ENCODE peak calls at places on chromosomes 12 and 14, in four cellular contexts. F is GM12878, V is H1, X is NT2/D1. Z is an unnamed sample.

GRCh38 chr12:84910549-84911241 is 1.9 kb downstream of the SLC6A15 start:
- DNase-seq in F (no peak), V (no peak), X (peak; percentile 2), Z (peak; percentile 16)

GRCh38 chr12:20620311-20620710 is 74.8 kb upstream of the SLCO1C1 start:
- DNase-seq in V (no peak), X (no peak), F (no peak), Z (no peak)

GRCh38 chr14:64501326-64502171 is 2.1 kb downstream of the ZBTB25 start:
- DNase-seq in V (no peak), F (no peak), X (no peak), Z (peak; percentile 64)

GRCh38 chr14:60646202-60646886 is 2.9 kb downstream of the SIX1 start:
- DNase-seq in X (no peak), F (no peak), V (peak; percentile 69), Z (no peak)

GRCh38 chr14:88535149-88535548 is 19.7 kb downstream of the PTPN21 start:
- DNase-seq in X (no peak), V (no peak), F (no peak), Z (peak; percentile 25)

GRCh38 chr14:53390008-53390407 is 236.9 kb upstream of the DDHD1 start:
- DNase-seq in F (no peak), V (no peak), X (no peak), Z (no peak)

GRCh38 chr14:51869426-51870113 is 9.2 kb downstream of the GNG2 start:
- DNase-seq in F (no peak), V (no peak), X (no peak), Z (no peak)

GRCh38 chr12:84929486-84929885 is 16.9 kb upstream of the SLC6A15 start:
- DNase-seq in X (no peak), V (no peak), F (no peak), Z (no peak)

GRCh38 chr14:59511916-59512530 is 27.7 kb downstream of the JKAMP start:
- DNase-seq in V (peak; percentile 74), F (no peak), X (peak; percentile 23), Z (peak; percentile 68)

GRCh38 chr12:26297386-26298070 is 102.2 kb downstream of the SSPN start:
- DNase-seq in V (no peak), F (no peak), X (no peak), Z (no peak)

GRCh38 chr14:36518586-36519430 is 1.2 kb downstream of the NKX2-1 start:
- DNase-seq in V (no peak), F (no peak), X (no peak), Z (no peak)

GRCh38 chr14:22382395-22382794 is 206.6 kb downstream of the DAD1 start:
- DNase-seq in F (no peak), X (no peak), V (no peak), Z (no peak)

GRCh38 chr14:21275261-21275858 is 4.5 kb upstream of the RPGRIP1 start:
- DNase-seq in X (no peak), V (no peak), F (no peak), Z (no peak)
- TF ChIP-seq SUZ12 in X (no peak), V (no peak), F (no peak), Z (no peak)

DNA sequence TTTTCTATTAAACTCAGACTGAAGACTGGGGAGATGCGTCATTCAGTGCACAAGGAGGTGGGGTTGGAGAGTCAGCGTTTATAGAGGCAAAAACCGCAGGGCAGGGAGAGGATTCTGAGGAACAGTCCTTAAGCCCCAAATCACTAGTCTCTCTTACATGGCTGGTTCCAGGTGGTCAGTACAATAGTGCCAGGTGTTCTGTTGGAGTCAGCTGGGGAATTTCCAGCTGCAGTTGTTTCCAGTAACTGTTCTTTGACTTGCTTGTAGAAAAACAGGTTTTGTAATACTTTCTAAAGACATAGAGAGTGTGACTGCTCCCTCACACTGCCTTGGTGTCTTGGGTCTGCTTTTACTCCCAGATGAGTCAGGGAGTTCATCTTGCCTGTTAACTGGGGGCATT is 192.2 kb downstream of the TMTC3 start:
- DNase-seq in X (no peak), F (peak; percentile 15), V (no peak), Z (no peak)
- TF ChIP-seq SUZ12 in X (no peak), F (no peak), V (no peak), Z (no peak)

GRCh38 chr14:68474741-68475140 is 318.1 kb downstream of the ZFP36L1 start:
- DNase-seq in V (peak; percentile 7), X (no peak), F (no peak), Z (no peak)

GRCh38 chr14:68475802-68476201 is 317.1 kb downstream of the ZFP36L1 start:
- DNase-seq in F (no peak), X (no peak), V (no peak), Z (no peak)

GRCh38 chr14:68476212-68476964 is 316.5 kb downstream of the ZFP36L1 start:
- DNase-seq in X (no peak), F (peak; percentile 93), V (peak; percentile 30), Z (no peak)

GRCh38 chr14:68479247-68479646 is 313.6 kb downstream of the ZFP36L1 start:
- DNase-seq in V (no peak), X (no peak), F (no peak), Z (no peak)

DNA sequence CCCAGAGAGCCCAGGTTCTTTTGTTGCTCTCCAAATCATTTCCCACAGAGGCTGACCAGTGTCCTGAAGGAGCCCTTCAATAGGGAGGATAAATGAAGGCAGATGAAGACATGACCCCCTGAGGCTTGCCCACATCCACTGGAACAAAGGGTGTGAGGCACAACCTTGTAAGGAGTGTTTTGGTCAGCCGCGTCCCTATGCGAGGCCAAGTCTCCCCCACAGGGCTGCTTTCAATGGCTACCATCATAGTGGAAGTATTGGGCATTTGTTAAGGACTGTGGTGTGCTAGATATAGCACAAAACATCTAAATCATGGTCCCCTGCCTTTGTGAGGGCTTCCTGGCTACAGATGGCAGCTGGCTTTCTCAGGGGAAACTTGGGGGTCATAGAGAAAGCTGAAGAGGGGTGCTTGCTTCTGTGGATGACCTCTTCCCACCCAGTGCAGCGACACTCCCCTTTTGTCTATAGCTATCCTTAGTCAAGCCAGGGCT is 315.9 kb downstream of the ZFP36L1 start:
- DNase-seq in V (peak; percentile 34), X (no peak), F (no peak), Z (no peak)
- TF ChIP-seq SUZ12 in V (no peak), X (no peak), F (no peak), Z (no peak)

GRCh38 chr12:68727776-68728175 is 18.2 kb upstream of the SLC35E3 start:
- DNase-seq in F (no peak), V (no peak), X (no peak), Z (no peak)
- TF ChIP-seq SUZ12 in F (no peak), V (no peak), X (no peak), Z (no peak)

DNA sequence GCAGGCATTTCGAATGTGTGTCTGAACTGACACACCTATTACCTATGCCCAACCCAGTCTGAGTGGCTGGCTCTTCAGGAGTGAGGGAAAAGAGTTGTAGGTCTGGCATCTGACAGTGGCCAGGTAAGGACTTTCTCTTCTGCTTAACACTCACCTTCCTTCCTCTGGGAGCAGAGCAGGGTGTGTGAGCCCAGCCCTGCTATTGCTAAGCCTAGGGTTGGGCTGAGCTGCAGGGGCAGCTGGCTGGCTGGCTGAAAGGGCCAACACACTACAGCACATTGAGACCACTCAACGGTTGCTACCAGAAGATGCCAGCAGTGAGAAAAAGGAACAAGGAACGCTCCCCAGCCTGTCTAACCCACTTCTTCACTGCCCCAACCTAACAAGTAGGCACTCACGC is 201.2 kb downstream of the DPF3 start:
- DNase-seq in F (no peak), V (no peak), X (peak; percentile 36), Z (peak; percentile 45)
- TF ChIP-seq SUZ12 in F (no peak), V (no peak), X (no peak), Z (no peak)

Z was measured in HEK293T.